ENCODE peak calls at places on chromosome 19, in nine cellular contexts. Q is CD4-positive, CD25-positive, alpha-beta regulatory T cell; S is uterus; J is cardiac muscle cell; L is COR-L47; V is A172; F is stimulated activated CD4-positive, alpha-beta T cell treated with anti-CD3 and anti-CD28 coated beads, Interleukin-1b, Interleukin-23, amount 100 ng/mL, for 48 hours; P is HEK293T; G is psoas muscle. T is an unnamed sample.

GRCh38 chr19:38267780-38268430 is 3.5 kb downstream of the SPINT2 start:
- DNase-seq in Q (no peak), S (no peak), J (no peak), L (no peak), V (no peak), F (no peak), P (no peak), G (no peak), T (peak)

GRCh38 chr19:40335101-40335500 is 13.1 kb downstream of the C19orf47 start:
- DNase-seq in Q (no peak), S (no peak), J (no peak), L (no peak), V (no peak), F (no peak), P (no peak), G (no peak), T (no peak)

GRCh38 chr19:3805859-3806258 is 19.7 kb upstream of the MATK start:
- DNase-seq in Q (no peak), S (no peak), J (no peak), L (no peak), V (no peak), F (no peak), P (no peak), G (no peak), T (no peak)

GRCh38 chr19:11160119-11160768 is 4.7 kb upstream of the SPC24 start:
- DNase-seq in Q (no peak), S (no peak), J (no peak), L (no peak), V (no peak), F (no peak), P (no peak), G (no peak), T (no peak)

GRCh38 chr19:43425567-43426392 is 11.1 kb downstream of the TEX101 start:
- DNase-seq in Q (no peak), S (no peak), J (peak), L (peak), V (peak), F (no peak), P (peak), G (no peak), T (peak)

GRCh38 chr19:35090160-35090794 is 25.3 kb upstream of the FXYD3 start:
- DNase-seq in Q (peak), S (peak), J (peak), L (peak), V (peak), F (peak), P (peak), G (peak), T (peak)

GRCh38 chr19:48393559-48394330 is at the start of gene GRIN2D:
- DNase-seq in Q (peak), S (no peak), J (peak), L (peak), V (no peak), F (no peak), P (peak), G (no peak), T (peak)

GRCh38 chr19:8659905-8660304 is 29.5 kb downstream of the NFILZ start:
- DNase-seq in Q (no peak), S (no peak), J (no peak), L (no peak), V (no peak), F (no peak), P (no peak), G (no peak), T (no peak)

GRCh38 chr19:51082641-51083040 is at the start of gene KLK14:
- DNase-seq in Q (no peak), S (no peak), J (no peak), L (no peak), V (no peak), F (no peak), P (no peak), G (no peak), T (no peak)

GRCh38 chr19:28472843-28473242 is 740.1 kb downstream of the UQCRFS1 start:
- DNase-seq in Q (no peak), S (no peak), J (no peak), L (no peak), V (peak), F (no peak), P (no peak), G (no peak), T (no peak)

GRCh38 chr19:410243-410781 is 1.4 kb upstream of the C2CD4C start:
- DNase-seq in Q (no peak), S (no peak), J (no peak), L (no peak), V (no peak), F (no peak), P (no peak), G (no peak), T (no peak)

GRCh38 chr19:9709305-9709704 is 34.4 kb upstream of the ZNF562 start:
- DNase-seq in Q (no peak), S (no peak), J (no peak), L (no peak), V (no peak), F (no peak), P (no peak), G (no peak), T (no peak)

GRCh38 chr19:4455742-4456565 is 1.6 kb downstream of the UBXN6 start:
- DNase-seq in Q (no peak), S (peak), J (peak), L (peak), V (peak), F (no peak), P (no peak), G (peak), T (no peak)

GRCh38 chr19:246551-246950 is 44.7 kb downstream of the PLPP2 start:
- DNase-seq in Q (no peak), S (no peak), J (no peak), L (no peak), V (no peak), F (peak), P (no peak), G (no peak), T (peak)

GRCh38 chr19:48872884-48873475 is 759 bp downstream of the PPP1R15A start:
- DNase-seq in Q (peak), S (peak), J (peak), L (peak), V (peak), F (peak), P (peak), G (peak), T (peak)

GRCh38 chr19:2132731-2133490 is 18.5 kb downstream of the AP3D1 start:
- DNase-seq in Q (no peak), S (no peak), J (no peak), L (no peak), V (no peak), F (no peak), P (no peak), G (no peak), T (no peak)

GRCh38 chr19:37346091-37346490 is 24.8 kb upstream of the ZNF527 start:
- DNase-seq in Q (no peak), S (no peak), J (peak), L (no peak), V (no peak), F (no peak), P (no peak), G (no peak), T (no peak)

GRCh38 chr19:48997972-48998371 is 4.3 kb downstream of the RUVBL2 start:
- DNase-seq in Q (peak), S (no peak), J (peak), L (no peak), V (peak), F (peak), P (peak), G (peak), T (peak)

GRCh38 chr19:41691268-41691970 is 3.3 kb upstream of the CEACAM7 start:
- DNase-seq in Q (peak), S (no peak), J (no peak), L (no peak), V (no peak), F (peak), P (peak), G (no peak), T (peak)

GRCh38 chr19:33302974-33303790 is 848 bp upstream of the CEBPA start:
- DNase-seq in Q (peak), S (peak), J (peak), L (no peak), V (no peak), F (no peak), P (peak), G (peak), T (peak)

GRCh38 chr19:9986787-9987281 is 23.5 kb downstream of the COL5A3 start:
- DNase-seq in Q (no peak), S (peak), J (no peak), L (no peak), V (no peak), F (no peak), P (no peak), G (peak), T (peak)

GRCh38 chr19:39007096-39007495 is 25.3 kb downstream of the FBXO27 start:
- DNase-seq in Q (no peak), S (no peak), J (no peak), L (no peak), V (no peak), F (no peak), P (no peak), G (no peak), T (peak)

GRCh38 chr19:4684312-4685095 is 14.4 kb upstream of the MYDGF start:
- DNase-seq in Q (no peak), S (no peak), J (no peak), L (no peak), V (no peak), F (no peak), P (no peak), G (no peak), T (no peak)

GRCh38 chr19:35783469-35784400 is 8.4 kb downstream of the ARHGAP33 start:
- DNase-seq in Q (no peak), S (no peak), J (no peak), L (no peak), V (no peak), F (no peak), P (no peak), G (no peak), T (peak)

GRCh38 chr19:16327911-16328823 is 3.5 kb downstream of the KLF2 start:
- DNase-seq in Q (peak), S (peak), J (no peak), L (no peak), V (no peak), F (peak), P (no peak), G (peak), T (no peak)

GRCh38 chr19:9251236-9251635 is 506 bp downstream of the OR7E24 start:
- DNase-seq in Q (no peak), S (no peak), J (no peak), L (no peak), V (no peak), F (no peak), P (no peak), G (no peak), T (no peak)

GRCh38 chr19:46907880-46908279 is 47.1 kb downstream of the ARHGAP35 start:
- DNase-seq in Q (no peak), S (peak), J (no peak), L (no peak), V (no peak), F (no peak), P (no peak), G (peak), T (no peak)

GRCh38 chr19:48933382-48933932 is at the start of gene DHDH:
- DNase-seq in Q (peak), S (peak), J (peak), L (peak), V (peak), F (peak), P (peak), G (peak), T (peak)

GRCh38 chr19:39996218-39996810 is 546 bp upstream of the ZNF546 start:
- DNase-seq in Q (no peak), S (no peak), J (peak), L (peak), V (peak), F (peak), P (peak), G (no peak), T (no peak)

GRCh38 chr19:55675661-55676354 is 782 bp downstream of the EPN1 start:
- DNase-seq in Q (no peak), S (no peak), J (no peak), L (no peak), V (no peak), F (no peak), P (no peak), G (no peak), T (no peak)

GRCh38 chr19:2477732-2478191 is 1.8 kb downstream of the GADD45B start:
- DNase-seq in Q (peak), S (peak), J (peak), L (no peak), V (peak), F (no peak), P (no peak), G (no peak), T (no peak)